ENCODE peak calls at places on chromosome 6, in eight cellular contexts. One of them, this sample, is unnamed.

GRCh38 chr6:170295519-170296422 is 4.9 kb upstream of the DLL1 start:
- DNase-seq in PC-9: no peak
- DNase-seq in BE2C: no peak
- DNase-seq in brain microvascular endothelial cell: no peak
- DNase-seq in AG10803: no peak
- DNase-seq in heart left ventricle: no peak
- DNase-seq in body of pancreas: no peak
- DNase-seq in epithelial cell of esophagus: peak; percentile 53
- DNase-seq in this sample: peak; percentile 46

GRCh38 chr6:156687875-156688549 is 89.2 kb upstream of the ARID1B start:
- DNase-seq in epithelial cell of esophagus: peak; percentile 24
- DNase-seq in brain microvascular endothelial cell: peak; percentile 6
- DNase-seq in heart left ventricle: no peak
- DNase-seq in body of pancreas: peak; percentile 34
- DNase-seq in AG10803: peak; percentile 40
- DNase-seq in PC-9: no peak
- DNase-seq in BE2C: peak; percentile 39
- DNase-seq in this sample: no peak

GRCh38 chr6:3701631-3702030 is 49.9 kb downstream of the PXDC1 start:
- DNase-seq in body of pancreas: no peak
- DNase-seq in BE2C: no peak
- DNase-seq in AG10803: no peak
- DNase-seq in PC-9: no peak
- DNase-seq in heart left ventricle: no peak
- DNase-seq in epithelial cell of esophagus: no peak
- DNase-seq in brain microvascular endothelial cell: no peak
- DNase-seq in this sample: no peak

GRCh38 chr6:31971279-31971992 is 502 bp downstream of the DXO start:
- DNase-seq in epithelial cell of esophagus: no peak
- DNase-seq in brain microvascular endothelial cell: no peak
- DNase-seq in heart left ventricle: no peak
- DNase-seq in body of pancreas: peak; percentile 32
- DNase-seq in AG10803: no peak
- DNase-seq in PC-9: no peak
- DNase-seq in BE2C: no peak
- DNase-seq in this sample: no peak

GRCh38 chr6:148874698-148875293 is 128.0 kb downstream of the UST start:
- DNase-seq in PC-9: no peak
- DNase-seq in BE2C: no peak
- DNase-seq in AG10803: peak; percentile 54
- DNase-seq in heart left ventricle: peak; percentile 52
- DNase-seq in body of pancreas: no peak
- DNase-seq in brain microvascular endothelial cell: no peak
- DNase-seq in epithelial cell of esophagus: peak; percentile 86
- DNase-seq in this sample: no peak

GRCh38 chr6:38638941-38639497 is 710 bp downstream of the BTBD9 start:
- DNase-seq in brain microvascular endothelial cell: peak; percentile 38
- DNase-seq in BE2C: peak; percentile 23
- DNase-seq in epithelial cell of esophagus: peak; percentile 67
- DNase-seq in heart left ventricle: no peak
- DNase-seq in PC-9: peak; percentile 41
- DNase-seq in AG10803: peak; percentile 48
- DNase-seq in body of pancreas: no peak
- DNase-seq in this sample: peak; percentile 64

GRCh38 chr6:94751641-94752329 is 825.5 kb upstream of the MANEA start:
- DNase-seq in body of pancreas: no peak
- DNase-seq in epithelial cell of esophagus: peak; percentile 26
- DNase-seq in AG10803: no peak
- DNase-seq in heart left ventricle: no peak
- DNase-seq in brain microvascular endothelial cell: no peak
- DNase-seq in BE2C: no peak
- DNase-seq in PC-9: no peak
- DNase-seq in this sample: no peak

GRCh38 chr6:38517005-38517404 is 122.7 kb downstream of the BTBD9 start:
- DNase-seq in AG10803: peak; percentile 5
- DNase-seq in brain microvascular endothelial cell: peak; percentile 15
- DNase-seq in PC-9: no peak
- DNase-seq in epithelial cell of esophagus: peak; percentile 34
- DNase-seq in heart left ventricle: no peak
- DNase-seq in body of pancreas: no peak
- DNase-seq in BE2C: no peak
- DNase-seq in this sample: no peak

GRCh38 chr6:46491201-46491788 is at the start of gene RCAN2:
- DNase-seq in heart left ventricle: peak; percentile 88
- DNase-seq in PC-9: no peak
- DNase-seq in brain microvascular endothelial cell: peak; percentile 41
- DNase-seq in AG10803: peak; percentile 40
- DNase-seq in body of pancreas: peak; percentile 65
- DNase-seq in epithelial cell of esophagus: peak; percentile 50
- DNase-seq in BE2C: peak; percentile 44
- DNase-seq in this sample: peak; percentile 12

GRCh38 chr6:116568851-116569755 is 2.2 kb upstream of the RWDD1 start:
- DNase-seq in epithelial cell of esophagus: peak; percentile 27
- DNase-seq in PC-9: no peak
- DNase-seq in body of pancreas: no peak
- DNase-seq in brain microvascular endothelial cell: no peak
- DNase-seq in BE2C: no peak
- DNase-seq in heart left ventricle: no peak
- DNase-seq in AG10803: no peak
- DNase-seq in this sample: no peak

GRCh38 chr6:148323344-148323743 is 19.3 kb upstream of the SASH1 start:
- DNase-seq in brain microvascular endothelial cell: peak; percentile 44
- DNase-seq in AG10803: peak; percentile 79
- DNase-seq in BE2C: no peak
- DNase-seq in PC-9: no peak
- DNase-seq in body of pancreas: no peak
- DNase-seq in heart left ventricle: no peak
- DNase-seq in epithelial cell of esophagus: peak; percentile 31
- DNase-seq in this sample: no peak

GRCh38 chr6:164753517-164753916 is 555.9 kb downstream of the C6orf118 start:
- DNase-seq in heart left ventricle: no peak
- DNase-seq in epithelial cell of esophagus: peak; percentile 36
- DNase-seq in brain microvascular endothelial cell: peak; percentile 12
- DNase-seq in body of pancreas: no peak
- DNase-seq in PC-9: no peak
- DNase-seq in AG10803: peak; percentile 28
- DNase-seq in BE2C: peak; percentile 43
- DNase-seq in this sample: no peak

GRCh38 chr6:108432143-108432542 is 128.6 kb upstream of the FOXO3 start:
- DNase-seq in brain microvascular endothelial cell: no peak
- DNase-seq in heart left ventricle: no peak
- DNase-seq in PC-9: no peak
- DNase-seq in BE2C: no peak
- DNase-seq in body of pancreas: no peak
- DNase-seq in AG10803: no peak
- DNase-seq in epithelial cell of esophagus: no peak
- DNase-seq in this sample: no peak

GRCh38 chr6:57257911-57258541 is 35.9 kb upstream of the RAB23 start:
- DNase-seq in BE2C: no peak
- DNase-seq in epithelial cell of esophagus: no peak
- DNase-seq in brain microvascular endothelial cell: peak; percentile 72
- DNase-seq in heart left ventricle: no peak
- DNase-seq in PC-9: no peak
- DNase-seq in body of pancreas: no peak
- DNase-seq in AG10803: peak; percentile 92
- DNase-seq in this sample: no peak

GRCh38 chr6:11653028-11653583 is 115.6 kb downstream of the TMEM170B start:
- DNase-seq in heart left ventricle: peak; percentile 60
- DNase-seq in brain microvascular endothelial cell: peak; percentile 99
- DNase-seq in body of pancreas: no peak
- DNase-seq in BE2C: peak; percentile 38
- DNase-seq in AG10803: peak; percentile 92
- DNase-seq in epithelial cell of esophagus: peak; percentile 68
- DNase-seq in PC-9: peak; percentile 69
- DNase-seq in this sample: peak; percentile 81

GRCh38 chr6:35599761-35600658 is 87.3 kb upstream of the TULP1 start:
- DNase-seq in AG10803: no peak
- DNase-seq in PC-9: no peak
- DNase-seq in epithelial cell of esophagus: no peak
- DNase-seq in heart left ventricle: no peak
- DNase-seq in body of pancreas: no peak
- DNase-seq in brain microvascular endothelial cell: no peak
- DNase-seq in BE2C: no peak
- DNase-seq in this sample: no peak

GRCh38 chr6:35600659-35601125 is 88.0 kb upstream of the TULP1 start:
- DNase-seq in brain microvascular endothelial cell: no peak
- DNase-seq in epithelial cell of esophagus: no peak
- DNase-seq in PC-9: no peak
- DNase-seq in AG10803: no peak
- DNase-seq in heart left ventricle: no peak
- DNase-seq in body of pancreas: no peak
- DNase-seq in BE2C: no peak
- DNase-seq in this sample: no peak

GRCh38 chr6:35603326-35604202 is 85.2 kb downstream of the FKBP5 start:
- DNase-seq in brain microvascular endothelial cell: no peak
- DNase-seq in PC-9: peak; percentile 67
- DNase-seq in epithelial cell of esophagus: peak; percentile 48
- DNase-seq in body of pancreas: no peak
- DNase-seq in heart left ventricle: no peak
- DNase-seq in BE2C: no peak
- DNase-seq in AG10803: no peak
- DNase-seq in this sample: no peak

GRCh38 chr6:35601331-35602132 is 87.2 kb downstream of the FKBP5 start:
- DNase-seq in epithelial cell of esophagus: peak; percentile 86
- DNase-seq in brain microvascular endothelial cell: peak; percentile 91
- DNase-seq in AG10803: peak; percentile 83
- DNase-seq in body of pancreas: no peak
- DNase-seq in PC-9: peak; percentile 87
- DNase-seq in heart left ventricle: peak; percentile 74
- DNase-seq in BE2C: peak; percentile 46
- DNase-seq in this sample: peak; percentile 21

DNA sequence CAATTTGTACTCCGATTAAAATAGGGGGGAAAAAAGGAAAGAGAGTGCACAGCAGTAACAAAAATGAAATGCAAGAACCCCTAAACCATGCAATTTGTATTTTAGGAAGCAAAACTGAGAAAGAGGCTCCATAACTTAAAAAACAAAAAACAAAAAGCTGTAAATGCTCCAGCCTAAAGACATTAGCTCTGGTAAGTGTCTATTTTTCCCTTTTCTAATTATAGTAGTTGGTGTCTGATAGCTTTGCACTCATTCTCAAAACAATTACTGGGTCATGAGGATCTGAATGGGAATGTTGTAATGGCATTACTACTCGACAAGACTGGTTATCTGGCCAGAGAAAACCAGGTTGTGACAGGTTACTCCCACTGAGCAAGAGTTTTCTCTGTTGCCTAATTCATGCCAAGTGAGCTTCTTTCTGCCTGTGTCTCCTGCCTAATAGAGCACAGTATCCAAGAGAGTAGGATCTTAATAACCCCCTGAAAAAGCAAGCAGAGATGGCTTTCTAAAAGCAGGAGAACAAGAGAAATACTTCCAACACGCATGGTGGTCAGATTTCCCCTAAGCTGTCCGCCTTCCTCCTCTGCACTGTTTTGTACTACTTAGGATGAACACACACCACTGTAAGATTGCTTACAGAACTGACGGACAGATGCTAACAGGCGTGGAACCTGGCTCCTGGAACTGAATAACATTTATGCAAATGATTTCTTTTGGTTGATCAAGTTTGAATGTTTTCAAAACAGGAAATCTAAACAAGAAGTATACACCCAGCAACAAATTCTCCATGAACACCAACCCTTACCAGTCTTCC is 86.4 kb downstream of the FKBP5 start:
- DNase-seq in epithelial cell of esophagus: peak; percentile 92
- DNase-seq in brain microvascular endothelial cell: peak; percentile 40
- DNase-seq in PC-9: peak; percentile 67
- DNase-seq in AG10803: peak; percentile 35
- DNase-seq in heart left ventricle: no peak
- DNase-seq in BE2C: no peak
- DNase-seq in body of pancreas: no peak
- DNase-seq in this sample: peak; percentile 12
- H3K4me3 ChIP-seq in epithelial cell of esophagus: no peak overlapping the region
- H3K4me3 ChIP-seq in brain microvascular endothelial cell: no peak overlapping the region
- H3K4me3 ChIP-seq in PC-9: peak overlapping the region; percentile 27
- H3K4me3 ChIP-seq in AG10803: peak overlapping the region; percentile 26
- H3K4me3 ChIP-seq in heart left ventricle: peak overlapping the region; percentile 1
- H3K4me3 ChIP-seq in BE2C: peak overlapping the region; percentile 46
- H3K4me3 ChIP-seq in body of pancreas: no peak overlapping the region
- H3K4me3 ChIP-seq in this sample: no peak overlapping the region

GRCh38 chr6:78629154-78629721 is 238.1 kb upstream of the IRAK1BP1 start:
- DNase-seq in AG10803: peak; percentile 43
- DNase-seq in body of pancreas: peak; percentile 12
- DNase-seq in heart left ventricle: no peak
- DNase-seq in PC-9: no peak
- DNase-seq in BE2C: no peak
- DNase-seq in brain microvascular endothelial cell: peak; percentile 45
- DNase-seq in epithelial cell of esophagus: peak; percentile 25
- DNase-seq in this sample: no peak

DNA sequence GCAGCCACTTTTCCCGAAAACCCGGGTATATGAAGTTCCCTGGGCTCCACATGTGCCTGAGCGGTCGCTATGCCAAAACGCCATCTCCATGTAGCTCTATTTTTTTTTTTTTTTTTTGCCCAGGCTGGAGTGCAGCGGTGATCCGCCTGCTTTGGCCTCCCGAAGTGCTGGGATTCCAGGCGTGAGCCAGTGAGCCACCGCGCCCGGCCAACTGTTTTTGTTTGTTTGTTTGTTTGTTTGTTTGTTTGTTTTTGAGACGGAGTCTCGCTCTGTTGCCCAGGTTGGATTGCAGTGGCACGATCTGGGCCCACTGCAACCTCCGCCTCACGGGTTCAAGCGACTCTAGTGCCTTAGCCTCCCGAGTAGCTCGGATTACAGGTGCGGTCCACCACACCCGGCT is 237.5 kb upstream of the IRAK1BP1 start:
- DNase-seq in epithelial cell of esophagus: no peak
- DNase-seq in PC-9: no peak
- DNase-seq in body of pancreas: no peak
- DNase-seq in AG10803: no peak
- DNase-seq in heart left ventricle: no peak
- DNase-seq in brain microvascular endothelial cell: no peak
- DNase-seq in BE2C: no peak
- DNase-seq in this sample: no peak
- H3K4me3 ChIP-seq in epithelial cell of esophagus: no peak overlapping the region
- H3K4me3 ChIP-seq in PC-9: no peak overlapping the region
- H3K4me3 ChIP-seq in body of pancreas: no peak overlapping the region
- H3K4me3 ChIP-seq in AG10803: peak overlapping the region; percentile 55
- H3K4me3 ChIP-seq in heart left ventricle: peak overlapping the region; percentile 43
- H3K4me3 ChIP-seq in brain microvascular endothelial cell: peak overlapping the region; percentile 62
- H3K4me3 ChIP-seq in BE2C: no peak overlapping the region
- H3K4me3 ChIP-seq in this sample: no peak overlapping the region

DNA sequence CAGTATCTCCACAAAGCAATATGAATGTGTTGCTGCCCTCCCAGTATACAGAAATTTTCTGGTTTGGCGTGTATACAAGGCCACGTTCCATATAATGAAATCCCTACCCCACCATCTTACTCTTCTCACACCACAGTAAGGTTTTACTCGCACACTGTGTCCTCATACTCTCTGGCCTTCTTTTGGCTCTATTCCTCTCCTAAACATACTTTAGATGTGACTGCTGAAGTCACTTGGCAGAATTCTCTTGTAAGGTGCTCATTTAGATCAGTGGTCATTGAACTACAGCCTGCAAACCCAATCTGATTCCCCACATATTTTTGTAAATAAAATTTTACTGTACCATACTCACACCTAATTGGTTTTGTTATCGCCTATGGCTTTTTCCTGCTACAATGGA is 123.3 kb downstream of the RFPL4B start:
- DNase-seq in heart left ventricle: no peak
- DNase-seq in PC-9: no peak
- DNase-seq in body of pancreas: no peak
- DNase-seq in AG10803: peak; percentile 56
- DNase-seq in brain microvascular endothelial cell: no peak
- DNase-seq in epithelial cell of esophagus: no peak
- DNase-seq in BE2C: no peak
- DNase-seq in this sample: no peak
- H3K4me3 ChIP-seq in heart left ventricle: no peak overlapping the region
- H3K4me3 ChIP-seq in PC-9: no peak overlapping the region
- H3K4me3 ChIP-seq in body of pancreas: no peak overlapping the region
- H3K4me3 ChIP-seq in AG10803: no peak overlapping the region
- H3K4me3 ChIP-seq in brain microvascular endothelial cell: no peak overlapping the region
- H3K4me3 ChIP-seq in epithelial cell of esophagus: no peak overlapping the region
- H3K4me3 ChIP-seq in BE2C: no peak overlapping the region
- H3K4me3 ChIP-seq in this sample: no peak overlapping the region

GRCh38 chr6:81708306-81708705 is 44.2 kb downstream of the TENT5A start:
- DNase-seq in heart left ventricle: no peak
- DNase-seq in epithelial cell of esophagus: no peak
- DNase-seq in PC-9: no peak
- DNase-seq in AG10803: no peak
- DNase-seq in BE2C: no peak
- DNase-seq in brain microvascular endothelial cell: peak; percentile 18
- DNase-seq in body of pancreas: no peak
- DNase-seq in this sample: no peak
- H3K4me3 ChIP-seq in heart left ventricle: no peak overlapping the region
- H3K4me3 ChIP-seq in epithelial cell of esophagus: no peak overlapping the region
- H3K4me3 ChIP-seq in PC-9: no peak overlapping the region
- H3K4me3 ChIP-seq in AG10803: no peak overlapping the region
- H3K4me3 ChIP-seq in BE2C: no peak overlapping the region
- H3K4me3 ChIP-seq in brain microvascular endothelial cell: no peak overlapping the region
- H3K4me3 ChIP-seq in body of pancreas: no peak overlapping the region
- H3K4me3 ChIP-seq in this sample: no peak overlapping the region